ENCODE peak calls at places on chromosomes 12 and 14, in five cellular contexts. W, C, M, Z and G are unnamed samples.

GRCh38 chr12:121132601-121133481 is at the start of gene P2RX7:
- DNase-seq in M (peak), W (peak), C (peak), Z (peak), G (no peak)

GRCh38 chr12:92426346-92426745 is 276.4 kb upstream of the PLEKHG7 start:
- DNase-seq in C (no peak), Z (no peak), M (no peak), W (no peak), G (no peak)

GRCh38 chr12:69851976-69852375 is 26.9 kb downstream of the MYRFL start:
- DNase-seq in W (no peak), M (no peak), C (no peak), Z (no peak), G (no peak)

GRCh38 chr14:104974665-104975390 is 3.3 kb downstream of the AHNAK2 start:
- DNase-seq in M (no peak), C (no peak), Z (no peak), W (no peak), G (no peak)

GRCh38 chr12:57889541-57889989 is 43.0 kb upstream of the CTDSP2 start:
- DNase-seq in W (no peak), M (no peak), C (no peak), Z (no peak), G (no peak)

GRCh38 chr14:65810326-65810725 is 397.8 kb downstream of the FUT8 start:
- DNase-seq in M (no peak), Z (no peak), W (no peak), C (no peak), G (no peak)

GRCh38 chr14:79436325-79436724 is 775.0 kb downstream of the DIO2 start:
- DNase-seq in W (no peak), Z (no peak), C (no peak), M (no peak), G (no peak)

GRCh38 chr14:50773632-50774541 is 57.1 kb downstream of the NIN start:
- DNase-seq in C (peak), Z (peak), M (peak), W (no peak), G (peak)

GRCh38 chr14:27049611-27050172 is 451.9 kb upstream of the NOVA1 start:
- DNase-seq in W (no peak), Z (no peak), C (no peak), M (no peak), G (no peak)

GRCh38 chr12:121794532-121795028 is 1.1 kb upstream of the RHOF start:
- DNase-seq in C (peak), Z (peak), W (no peak), M (no peak), G (no peak)

DNA sequence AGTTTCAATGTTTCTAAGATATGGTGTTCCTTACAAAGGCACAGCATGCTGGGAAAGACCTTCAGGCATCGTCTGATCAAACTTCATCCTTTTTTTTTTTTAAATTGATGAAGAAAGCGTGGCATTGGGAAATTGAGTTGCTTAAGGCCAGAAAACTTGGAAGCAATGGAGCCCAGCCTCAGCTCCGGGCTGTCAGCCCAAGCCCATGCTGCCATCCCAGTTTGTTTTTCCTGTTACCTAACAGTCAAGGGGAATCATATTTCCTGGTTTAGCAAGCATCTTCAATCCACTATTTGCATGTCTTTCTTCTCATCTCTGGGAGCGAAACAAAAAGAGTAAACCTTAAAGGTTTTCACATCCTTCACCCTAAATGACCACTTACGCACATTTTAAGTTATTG is 200.2 kb downstream of the CHST11 start:
- DNase-seq in Z (no peak), M (no peak), C (no peak), W (no peak), G (no peak)
- TF ChIP-seq REST in Z (no peak), M (no peak), C (no peak), W (no peak), G (no peak)

GRCh38 chr12:12266873-12267634 is at the start of gene LRP6:
- DNase-seq in C (peak), W (peak), Z (peak), M (peak), G (peak)
- TF ChIP-seq EP300 in C (no peak), W (no peak), Z (no peak), M (peak), G (no peak)

GRCh38 chr14:61661471-61661988 is 33.8 kb upstream of the HIF1A start:
- DNase-seq in W (peak), Z (no peak), M (no peak), C (no peak), G (no peak)
- TF ChIP-seq REST in W (no peak), Z (no peak), M (no peak), C (no peak), G (no peak)

GRCh38 chr12:114000861-114001260 is 34.7 kb upstream of the RBM19 start:
- DNase-seq in M (no peak), C (no peak), W (no peak), Z (no peak), G (no peak)
- TF ChIP-seq EP300 in M (no peak), C (no peak), W (no peak), Z (no peak), G (no peak)

GRCh38 chr14:100765296-100765695 is 38.6 kb downstream of the DLK1 start:
- DNase-seq in C (no peak), M (no peak), Z (no peak), W (no peak), G (no peak)
- TF ChIP-seq REST in C (no peak), M (no peak), Z (no peak), W (no peak), G (no peak)

GRCh38 chr12:56221757-56222530 is at the start of gene RNF41:
- DNase-seq in W (peak), Z (peak), M (peak), C (peak), G (peak)
- TF ChIP-seq EP300 in W (no peak), Z (no peak), M (no peak), C (no peak), G (no peak)

DNA sequence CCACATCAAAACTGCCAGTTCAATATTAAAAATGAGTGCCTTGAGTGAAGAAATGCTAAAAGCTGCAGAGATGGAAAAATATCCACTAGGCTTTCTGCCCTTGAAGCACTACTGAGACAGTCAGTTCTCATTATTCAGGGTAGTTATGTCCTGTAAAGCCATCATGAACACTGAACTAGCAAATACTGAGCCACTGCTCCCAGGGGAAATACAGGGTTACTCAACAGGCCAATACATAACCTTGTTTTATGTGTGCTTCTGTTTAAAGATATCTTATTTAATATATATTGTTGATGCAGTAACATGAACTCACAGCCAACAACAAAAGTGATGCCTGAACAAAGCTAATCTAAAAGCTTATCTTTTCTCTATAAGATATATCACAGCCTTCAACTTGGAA is 3.3 kb downstream of the RAD52 start:
- DNase-seq in W (peak), M (no peak), Z (no peak), C (no peak), G (no peak)
- TF ChIP-seq REST in W (no peak), M (no peak), Z (no peak), C (no peak), G (no peak)

DNA sequence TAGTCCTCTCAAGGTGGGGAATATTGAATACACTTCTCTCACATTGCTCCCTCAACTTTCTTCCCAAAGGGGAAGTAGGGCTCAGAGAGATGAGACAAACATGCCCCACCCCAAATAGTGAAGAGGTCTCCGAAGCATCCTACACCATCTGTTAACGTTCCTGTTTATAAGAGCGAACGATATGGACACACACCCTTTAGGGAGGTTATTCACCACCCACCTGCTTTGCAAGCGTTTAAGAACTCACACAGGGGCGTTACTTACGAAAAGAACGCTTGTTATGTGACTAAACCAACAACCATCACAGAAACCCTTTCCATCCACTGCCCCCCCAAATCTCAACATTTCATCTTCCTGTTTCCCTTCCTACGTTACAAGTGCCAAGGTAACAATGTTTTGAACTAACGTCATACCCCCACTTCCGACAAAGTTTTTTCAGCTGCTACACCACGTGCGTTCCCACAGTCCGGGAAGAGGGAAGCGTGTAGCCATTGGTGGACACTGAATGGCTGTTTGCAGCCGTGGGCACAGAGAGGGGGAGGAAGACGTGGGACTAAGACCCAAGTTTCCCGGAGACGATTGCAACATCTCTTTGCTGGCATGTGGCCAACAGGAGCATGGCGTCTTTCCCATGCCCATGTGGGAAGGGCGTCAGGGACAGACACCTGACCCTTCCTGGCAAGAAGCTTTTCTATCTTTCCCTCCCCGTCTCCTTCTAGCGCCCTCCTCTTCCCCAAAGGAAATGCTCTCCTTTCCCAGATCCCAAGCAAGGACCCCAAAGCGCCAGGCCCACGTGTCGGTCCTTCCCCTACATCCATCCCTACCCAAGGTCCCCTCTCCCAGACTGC is 1.2 kb downstream of the YBX3 start:
- DNase-seq in C (no peak), M (peak), W (peak), Z (peak), G (peak)
- TF ChIP-seq EP300 in C (no peak), M (no peak), W (no peak), Z (no peak), G (peak)

GRCh38 chr12:14418526-14418925 is 53.0 kb downstream of the ATF7IP start:
- DNase-seq in Z (no peak), M (no peak), C (peak), W (no peak), G (no peak)
- TF ChIP-seq REST in Z (no peak), M (no peak), C (no peak), W (no peak), G (no peak)

DNA sequence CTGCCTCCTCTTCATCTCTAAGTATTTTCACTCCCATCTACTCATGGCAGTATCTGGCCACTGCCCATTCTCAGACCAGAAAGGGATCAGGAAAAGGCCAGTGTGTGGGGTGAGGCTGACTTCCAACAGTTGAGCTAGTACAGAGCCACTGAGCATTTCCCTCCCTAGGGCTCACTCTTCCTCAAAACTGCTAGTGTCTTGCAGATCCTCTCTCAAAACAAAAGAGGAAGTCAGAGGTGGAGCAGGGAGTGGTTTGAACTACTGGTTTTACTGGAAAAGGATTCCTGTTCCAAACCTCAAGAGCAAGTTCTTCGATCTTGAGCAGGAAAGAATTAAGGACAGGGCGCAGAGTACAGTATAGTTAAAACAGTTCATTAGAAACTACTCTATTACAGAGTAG is 11.7 kb upstream of the RNASE10 start:
- DNase-seq in C (no peak), M (no peak), Z (no peak), W (no peak), G (no peak)
- TF ChIP-seq EP300 in C (no peak), M (no peak), Z (no peak), W (no peak), G (no peak)